ENCODE peak calls at places on chromosome 16, in five cellular contexts. One of them, this sample, is unnamed.

GRCh38 chr16:28923652-28924398 is 1.2 kb downstream of the RABEP2 start:
- DNase-seq in AG04449: no peak
- DNase-seq in HCT116: no peak
- DNase-seq in ascending aorta: no peak
- DNase-seq in tibial nerve: no peak
- DNase-seq in this sample: no peak

GRCh38 chr16:89041571-89042481 is 51.8 kb upstream of the ACSF3 start:
- DNase-seq in AG04449: no peak
- DNase-seq in HCT116: no peak
- DNase-seq in ascending aorta: no peak
- DNase-seq in tibial nerve: no peak
- DNase-seq in this sample: no peak

GRCh38 chr16:27103954-27104353 is 37.2 kb downstream of the C16orf82 start:
- DNase-seq in AG04449: no peak
- DNase-seq in HCT116: no peak
- DNase-seq in ascending aorta: no peak
- DNase-seq in tibial nerve: no peak
- DNase-seq in this sample: no peak

GRCh38 chr16:64356267-64356666 is 765.6 kb downstream of the CDH11 start:
- DNase-seq in AG04449: peak
- DNase-seq in HCT116: no peak
- DNase-seq in ascending aorta: no peak
- DNase-seq in tibial nerve: no peak
- DNase-seq in this sample: peak

GRCh38 chr16:13684819-13685218 is 235.1 kb upstream of the ERCC4 start:
- DNase-seq in AG04449: no peak
- DNase-seq in HCT116: no peak
- DNase-seq in ascending aorta: no peak
- DNase-seq in tibial nerve: no peak
- DNase-seq in this sample: no peak

GRCh38 chr16:89045181-89045815 is 48.4 kb upstream of the ACSF3 start:
- DNase-seq in AG04449: no peak
- DNase-seq in HCT116: no peak
- DNase-seq in ascending aorta: no peak
- DNase-seq in tibial nerve: no peak
- DNase-seq in this sample: no peak

GRCh38 chr16:29745126-29745852 is 501 bp downstream of the C16orf54 start:
- DNase-seq in AG04449: no peak
- DNase-seq in HCT116: no peak
- DNase-seq in ascending aorta: no peak
- DNase-seq in tibial nerve: no peak
- DNase-seq in this sample: no peak

GRCh38 chr16:2473425-2473926 is 1.5 kb upstream of the TBC1D24 start:
- DNase-seq in AG04449: no peak
- DNase-seq in HCT116: no peak
- DNase-seq in ascending aorta: no peak
- DNase-seq in tibial nerve: no peak
- DNase-seq in this sample: no peak

GRCh38 chr16:10987361-10988163 is 43.2 kb downstream of the CLEC16A start:
- DNase-seq in AG04449: no peak
- DNase-seq in HCT116: no peak
- DNase-seq in ascending aorta: no peak
- DNase-seq in tibial nerve: no peak
- DNase-seq in this sample: no peak

GRCh38 chr16:57476546-57477410 is 9.5 kb downstream of the DOK4 start:
- DNase-seq in AG04449: no peak
- DNase-seq in HCT116: no peak
- DNase-seq in ascending aorta: no peak
- DNase-seq in tibial nerve: no peak
- DNase-seq in this sample: no peak
- H3K4me3 ChIP-seq in AG04449: no peak
- H3K4me3 ChIP-seq in HCT116: no peak
- H3K4me3 ChIP-seq in ascending aorta: no peak
- H3K4me3 ChIP-seq in tibial nerve: no peak
- H3K4me3 ChIP-seq in this sample: no peak

GRCh38 chr16:81780350-81780749 is 1.3 kb downstream of the PLCG2 start:
- DNase-seq in AG04449: no peak
- DNase-seq in HCT116: no peak
- DNase-seq in ascending aorta: no peak
- DNase-seq in tibial nerve: no peak
- DNase-seq in this sample: no peak
- H3K4me3 ChIP-seq in AG04449: no peak
- H3K4me3 ChIP-seq in HCT116: peak
- H3K4me3 ChIP-seq in ascending aorta: no peak
- H3K4me3 ChIP-seq in tibial nerve: no peak
- H3K4me3 ChIP-seq in this sample: no peak

DNA sequence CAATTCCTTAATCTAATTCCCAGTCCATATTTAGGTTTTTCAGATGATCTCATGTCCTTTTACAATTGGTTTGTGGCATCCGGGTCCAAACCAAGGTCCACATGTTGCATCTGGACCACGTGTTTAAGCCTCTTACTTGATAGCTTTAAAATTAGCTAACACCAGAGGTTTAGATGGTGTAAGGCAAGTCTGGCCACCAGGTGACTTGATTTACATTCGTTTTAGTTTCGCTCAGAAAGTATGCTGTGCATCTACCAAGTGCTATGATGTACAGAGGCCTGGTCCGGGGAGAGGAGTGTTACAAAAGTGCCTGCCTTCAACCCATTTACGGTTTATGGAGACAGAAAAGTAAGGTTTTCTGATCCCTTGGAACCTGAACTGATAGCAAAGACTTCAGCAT is 878 bp upstream of the DNAJA2 start:
- DNase-seq in AG04449: no peak
- DNase-seq in HCT116: no peak
- DNase-seq in ascending aorta: no peak
- DNase-seq in tibial nerve: peak
- DNase-seq in this sample: no peak
- H3K4me3 ChIP-seq in AG04449: peak
- H3K4me3 ChIP-seq in HCT116: peak
- H3K4me3 ChIP-seq in ascending aorta: peak
- H3K4me3 ChIP-seq in tibial nerve: peak
- H3K4me3 ChIP-seq in this sample: peak

GRCh38 chr16:56198044-56198754 is 6.9 kb downstream of the GNAO1 start:
- DNase-seq in AG04449: no peak
- DNase-seq in HCT116: no peak
- DNase-seq in ascending aorta: no peak
- DNase-seq in tibial nerve: no peak
- DNase-seq in this sample: no peak
- H3K4me3 ChIP-seq in AG04449: no peak
- H3K4me3 ChIP-seq in HCT116: no peak
- H3K4me3 ChIP-seq in ascending aorta: no peak
- H3K4me3 ChIP-seq in tibial nerve: no peak
- H3K4me3 ChIP-seq in this sample: no peak

DNA sequence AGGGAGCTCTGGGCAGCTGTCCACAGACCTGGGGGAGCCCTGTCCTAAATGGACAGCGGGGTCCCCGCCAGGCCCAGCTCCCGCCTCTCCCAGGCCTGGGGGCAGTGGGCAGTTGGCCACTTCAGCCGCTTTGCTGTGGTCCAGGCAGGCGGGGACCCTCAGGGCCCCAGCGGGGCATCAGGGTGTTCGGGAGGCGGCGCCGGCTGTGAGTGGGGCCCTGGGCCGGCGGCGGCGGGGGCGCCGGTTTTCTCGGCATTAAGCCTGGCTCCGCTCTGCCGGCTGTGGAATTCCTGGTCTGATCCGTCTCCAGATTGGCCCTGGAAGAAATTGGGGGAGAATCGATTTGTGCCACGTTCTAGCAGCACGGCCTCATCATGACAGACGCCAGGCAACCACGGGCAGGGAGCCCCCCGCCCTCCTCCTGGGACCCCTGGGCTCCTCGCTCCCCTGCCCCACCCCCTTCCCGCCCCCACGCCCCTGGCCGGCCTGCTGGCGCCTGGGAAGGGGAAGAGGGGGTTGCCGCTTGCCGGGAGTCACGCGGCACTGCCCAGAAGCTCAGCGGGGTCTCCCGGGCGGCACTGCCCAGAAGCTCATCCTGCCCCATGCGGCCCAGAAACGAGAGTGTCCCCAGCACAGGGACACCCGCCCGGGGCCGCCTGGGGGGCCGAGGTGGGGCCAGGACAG is 28.6 kb upstream of the SSTR5 start:
- DNase-seq in AG04449: no peak
- DNase-seq in HCT116: no peak
- DNase-seq in ascending aorta: no peak
- DNase-seq in tibial nerve: no peak
- DNase-seq in this sample: no peak
- H3K4me3 ChIP-seq in AG04449: no peak
- H3K4me3 ChIP-seq in HCT116: peak
- H3K4me3 ChIP-seq in ascending aorta: no peak
- H3K4me3 ChIP-seq in tibial nerve: no peak
- H3K4me3 ChIP-seq in this sample: peak

GRCh38 chr16:75108792-75109731 is 7.5 kb downstream of the LDHD start:
- DNase-seq in AG04449: peak
- DNase-seq in HCT116: peak
- DNase-seq in ascending aorta: peak
- DNase-seq in tibial nerve: peak
- DNase-seq in this sample: peak
- H3K4me3 ChIP-seq in AG04449: no peak
- H3K4me3 ChIP-seq in HCT116: peak
- H3K4me3 ChIP-seq in ascending aorta: peak
- H3K4me3 ChIP-seq in tibial nerve: no peak
- H3K4me3 ChIP-seq in this sample: no peak